ENCODE peak calls at places on chromosomes 7 and 10, in eight cellular contexts. C is sigmoid colon; A is fibroblast of the aortic adventitia; J is activated gamma-delta T cell treated with Interleukin-2 at 50 U/mL for 16 hours; B is fibroblast of pulmonary artery; K is stimulated activated naive B cell treated with anti-CD40 and anti-IgM and Interleukin-4, amounts not matched to agents 10 μg/mL and 1 μg/mL and 100 μg/mL, for 72 hours; R is stimulated activated CD8-positive, alpha-beta memory T cell treated with anti-CD3 and anti-CD28 coated beads, Interleukin-15, amount 100 ng/mL, for 24 hours; E is NCI-H82. Q is an unnamed sample.

GRCh38 chr7:5692112-5692844 is 89.2 kb downstream of the RNF216 start:
- DNase-seq in K (no peak), C (peak; percentile 96), J (no peak), A (peak; percentile 99), E (peak; percentile 30), R (no peak), B (peak; percentile 97), Q (no peak)

GRCh38 chr10:58334817-58335305 is at the start of gene UBE2D1:
- DNase-seq in E (peak; percentile 80), C (peak; percentile 93), J (peak; percentile 76), K (peak; percentile 80), A (peak; percentile 66), B (peak; percentile 72), R (peak; percentile 59), Q (peak; percentile 14)

GRCh38 chr7:96321041-96321669 is 743 bp downstream of the SLC25A13 start:
- DNase-seq in A (peak; percentile 75), K (no peak), C (peak; percentile 93), E (peak; percentile 96), R (no peak), B (peak; percentile 84), J (no peak), Q (peak; percentile 60)

GRCh38 chr10:69086131-69086530 is 1.8 kb upstream of the SRGN start:
- DNase-seq in J (no peak), B (peak; percentile 71), A (peak; percentile 32), E (no peak), R (no peak), C (no peak), K (no peak), Q (no peak)

GRCh38 chr7:136293841-136294391 is 316.8 kb upstream of the MTPN start:
- DNase-seq in E (no peak), B (no peak), R (no peak), A (no peak), C (no peak), K (no peak), J (no peak), Q (no peak)

GRCh38 chr7:101572156-101572555 is 56.9 kb downstream of the MYL10 start:
- DNase-seq in J (no peak), C (no peak), K (no peak), R (no peak), B (no peak), A (no peak), E (no peak), Q (no peak)

GRCh38 chr10:84201682-84202081 is 7.3 kb downstream of the CDHR1 start:
- DNase-seq in E (no peak), A (no peak), J (no peak), R (no peak), B (no peak), K (no peak), C (no peak), Q (no peak)

GRCh38 chr7:42338231-42339222 is 101.5 kb upstream of the GLI3 start:
- DNase-seq in K (no peak), J (no peak), E (no peak), C (no peak), R (no peak), B (peak; percentile 42), A (peak; percentile 27), Q (no peak)

GRCh38 chr7:50534690-50535290 is 30.4 kb downstream of the DDC start:
- DNase-seq in R (no peak), B (peak; percentile 99), E (peak; percentile 48), A (peak; percentile 99), C (no peak), K (no peak), J (no peak), Q (no peak)

GRCh38 chr10:74718208-74718607 is 108.2 kb upstream of the KAT6B start:
- DNase-seq in K (no peak), B (no peak), C (no peak), R (no peak), J (no peak), A (no peak), E (no peak), Q (no peak)

GRCh38 chr10:103241262-103242011 is 4.2 kb upstream of the RPEL1 start:
- DNase-seq in B (peak; percentile 39), E (no peak), A (peak; percentile 46), C (no peak), J (no peak), R (no peak), K (no peak), Q (no peak)

GRCh38 chr7:44378744-44379143 is 53.4 kb upstream of the CAMK2B start:
- DNase-seq in A (peak; percentile 86), J (no peak), E (no peak), R (no peak), C (no peak), K (no peak), B (peak; percentile 93), Q (no peak)

GRCh38 chr7:2031496-2031895 is 201.2 kb downstream of the MAD1L1 start:
- DNase-seq in R (no peak), B (no peak), A (no peak), E (no peak), C (peak; percentile 50), K (no peak), J (no peak), Q (no peak)